ENCODE peak calls at places on chromosomes 13 and 19, in four cellular contexts. One of them, this sample, is unnamed.

GRCh38 chr13:31767175-31767900 is 28.0 kb downstream of the RXFP2 start:
- DNase-seq in HepG2: no peak
- DNase-seq in K562: no peak
- DNase-seq in H1: no peak
- DNase-seq in this sample: no peak

GRCh38 chr19:17601683-17602082 is 46.2 kb downstream of the COLGALT1 start:
- DNase-seq in K562: no peak
- DNase-seq in HepG2: no peak
- DNase-seq in H1: no peak
- DNase-seq in this sample: no peak

GRCh38 chr13:110113284-110113764 is 193.6 kb downstream of the COL4A1 start:
- DNase-seq in H1: no peak
- DNase-seq in HepG2: no peak
- DNase-seq in K562: no peak
- DNase-seq in this sample: no peak

GRCh38 chr13:72648513-72649065 is 78.8 kb downstream of the MZT1 start:
- DNase-seq in K562: no peak
- DNase-seq in H1: no peak
- DNase-seq in HepG2: no peak
- DNase-seq in this sample: peak

GRCh38 chr19:34481861-34482379 is 362 bp downstream of the WTIP start:
- DNase-seq in H1: no peak
- DNase-seq in K562: no peak
- DNase-seq in HepG2: no peak
- DNase-seq in this sample: no peak

GRCh38 chr19:38932425-38933179 is 1.9 kb downstream of the MRPS12 start:
- DNase-seq in H1: no peak
- DNase-seq in HepG2: peak
- DNase-seq in K562: no peak
- DNase-seq in this sample: peak

GRCh38 chr13:94968040-94968756 is 255.9 kb upstream of the SOX21 start:
- DNase-seq in HepG2: no peak
- DNase-seq in K562: no peak
- DNase-seq in H1: no peak
- DNase-seq in this sample: no peak

GRCh38 chr13:112657850-112658445 is 31.9 kb upstream of the ATP11A start:
- DNase-seq in K562: no peak
- DNase-seq in H1: no peak
- DNase-seq in HepG2: no peak
- DNase-seq in this sample: no peak

GRCh38 chr13:35818577-35819165 is 312.5 kb downstream of the DCLK1 start:
- DNase-seq in H1: no peak
- DNase-seq in HepG2: peak
- DNase-seq in K562: peak
- DNase-seq in this sample: peak

GRCh38 chr13:92044351-92044750 is 645.9 kb downstream of the GPC5 start:
- DNase-seq in K562: no peak
- DNase-seq in H1: no peak
- DNase-seq in HepG2: no peak
- DNase-seq in this sample: no peak

GRCh38 chr19:41367848-41368301 is 3.9 kb upstream of the B9D2 start:
- DNase-seq in K562: peak
- DNase-seq in HepG2: no peak
- DNase-seq in H1: no peak
- DNase-seq in this sample: no peak

GRCh38 chr19:5341448-5341820 is 822 bp upstream of the PTPRS start:
- DNase-seq in H1: no peak
- DNase-seq in K562: no peak
- DNase-seq in HepG2: no peak
- DNase-seq in this sample: no peak

GRCh38 chr13:43874512-43875092 is 4.9 kb downstream of the CCDC122 start:
- DNase-seq in HepG2: no peak
- DNase-seq in H1: no peak
- DNase-seq in K562: peak
- DNase-seq in this sample: no peak

GRCh38 chr19:18317998-18318800 is 4.7 kb downstream of the LSM4 start:
- DNase-seq in H1: no peak
- DNase-seq in K562: peak
- DNase-seq in HepG2: peak
- DNase-seq in this sample: no peak

GRCh38 chr13:40318366-40318765 is 348.1 kb downstream of the FOXO1 start:
- DNase-seq in HepG2: no peak
- DNase-seq in H1: no peak
- DNase-seq in K562: no peak
- DNase-seq in this sample: no peak

GRCh38 chr13:101474419-101474957 is 22.0 kb downstream of the ITGBL1 start:
- DNase-seq in HepG2: no peak
- DNase-seq in H1: no peak
- DNase-seq in K562: no peak
- DNase-seq in this sample: no peak

GRCh38 chr19:51511353-51511752 is 9.8 kb upstream of the SIGLEC12 start:
- DNase-seq in HepG2: peak
- DNase-seq in K562: peak
- DNase-seq in H1: peak
- DNase-seq in this sample: peak

GRCh38 chr13:38483623-38484022 is 134.0 kb downstream of the UFM1 start:
- DNase-seq in HepG2: no peak
- DNase-seq in H1: no peak
- DNase-seq in K562: no peak
- DNase-seq in this sample: no peak

GRCh38 chr19:1261863-1262686 is 7.1 kb upstream of the CIRBP start:
- DNase-seq in K562: no peak
- DNase-seq in H1: no peak
- DNase-seq in HepG2: peak
- DNase-seq in this sample: no peak

GRCh38 chr19:703651-704446 is 4.9 kb upstream of the PALM start:
- DNase-seq in HepG2: peak
- DNase-seq in H1: peak
- DNase-seq in K562: peak
- DNase-seq in this sample: peak

GRCh38 chr19:49455729-49456128 is 2.7 kb downstream of the ALDH16A1 start:
- DNase-seq in HepG2: no peak
- DNase-seq in H1: no peak
- DNase-seq in K562: no peak
- DNase-seq in this sample: no peak

GRCh38 chr19:7507884-7508283 is 8.0 kb upstream of the ZNF358 start:
- DNase-seq in HepG2: peak
- DNase-seq in K562: peak
- DNase-seq in H1: peak
- DNase-seq in this sample: peak

GRCh38 chr19:4304509-4305252 is at the start of gene FSD1:
- DNase-seq in H1: peak
- DNase-seq in K562: peak
- DNase-seq in HepG2: no peak
- DNase-seq in this sample: no peak

GRCh38 chr19:54180691-54181091 is 7.7 kb upstream of the TMC4 start:
- DNase-seq in K562: no peak
- DNase-seq in HepG2: no peak
- DNase-seq in H1: no peak
- DNase-seq in this sample: no peak

GRCh38 chr13:46640843-46641242 is 87.9 kb downstream of the LRCH1 start:
- DNase-seq in HepG2: no peak
- DNase-seq in K562: no peak
- DNase-seq in H1: no peak
- DNase-seq in this sample: no peak

GRCh38 chr13:113897161-113897560 is 33.3 kb upstream of the GAS6 start:
- DNase-seq in HepG2: peak
- DNase-seq in H1: no peak
- DNase-seq in K562: no peak
- DNase-seq in this sample: no peak

GRCh38 chr19:39407394-39407643 is 672 bp downstream of the ZFP36 start:
- DNase-seq in HepG2: no peak
- DNase-seq in H1: no peak
- DNase-seq in K562: no peak
- DNase-seq in this sample: no peak

GRCh38 chr13:63438951-63439350 is 2023.3 kb upstream of the PCDH20 start:
- DNase-seq in K562: no peak
- DNase-seq in HepG2: no peak
- DNase-seq in H1: no peak
- DNase-seq in this sample: no peak

DNA sequence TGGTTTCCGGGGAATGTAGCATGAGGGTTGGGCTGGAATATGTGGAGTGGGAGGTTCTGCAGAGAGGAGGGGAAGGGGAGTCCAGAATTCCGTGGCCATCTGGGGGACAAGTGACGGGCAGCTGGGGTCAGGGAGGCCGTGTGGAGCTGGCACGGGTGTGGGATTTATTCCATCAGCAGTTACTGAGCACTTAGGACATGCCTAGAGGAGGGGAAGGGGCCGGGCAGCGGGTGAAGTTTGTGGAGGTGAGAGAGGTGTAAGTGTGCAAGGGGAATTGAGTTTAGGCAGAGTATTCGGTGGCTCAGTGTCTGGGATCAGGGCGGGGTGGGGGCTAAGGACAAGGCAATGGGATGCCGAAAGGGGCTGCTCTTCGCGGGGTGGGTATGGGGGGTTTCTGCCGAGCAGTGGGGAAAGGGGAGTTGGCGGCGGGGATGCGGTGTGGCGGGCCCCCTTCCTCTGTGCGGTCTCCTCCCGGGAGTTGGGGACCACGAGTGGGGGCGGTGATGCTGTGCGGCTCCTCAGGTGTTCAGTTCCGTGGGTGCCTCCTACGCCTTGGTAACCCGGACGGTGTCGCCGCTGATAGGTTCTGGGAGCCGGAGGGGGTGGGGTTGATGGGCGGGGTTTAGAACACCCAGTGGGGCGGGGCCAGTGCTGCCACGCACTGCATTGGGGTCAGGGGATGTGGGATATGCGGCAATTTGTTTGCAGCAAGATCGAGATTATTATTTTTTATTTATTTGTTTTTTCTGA is 5.4 kb downstream of the CCDC61 start:
- DNase-seq in K562: peak
- DNase-seq in HepG2: no peak
- DNase-seq in H1: no peak
- DNase-seq in this sample: no peak
- TF ChIP-seq ATF3 in K562: no peak
- TF ChIP-seq ATF3 in HepG2: no peak
- TF ChIP-seq ATF3 in H1: no peak
- TF ChIP-seq ATF3 in this sample: no peak

GRCh38 chr19:6425732-6426686 is 1.4 kb upstream of the KHSRP start:
- DNase-seq in K562: no peak
- DNase-seq in HepG2: peak
- DNase-seq in H1: no peak
- DNase-seq in this sample: peak

GRCh38 chr19:6427131-6427530 is 2.5 kb upstream of the KHSRP start:
- DNase-seq in H1: no peak
- DNase-seq in K562: no peak
- DNase-seq in HepG2: no peak
- DNase-seq in this sample: no peak

GRCh38 chr19:6423499-6424189 is 967 bp downstream of the KHSRP start:
- DNase-seq in H1: no peak
- DNase-seq in K562: peak
- DNase-seq in HepG2: peak
- DNase-seq in this sample: no peak

GRCh38 chr19:6424190-6424938 is at the start of gene KHSRP:
- DNase-seq in HepG2: no peak
- DNase-seq in K562: peak
- DNase-seq in H1: no peak
- DNase-seq in this sample: no peak

GRCh38 chr19:6424939-6425731 is 524 bp upstream of the KHSRP start:
- DNase-seq in H1: peak
- DNase-seq in K562: peak
- DNase-seq in HepG2: peak
- DNase-seq in this sample: peak
- H3K4me3 ChIP-seq in H1: no peak
- H3K4me3 ChIP-seq in K562: peak
- H3K4me3 ChIP-seq in HepG2: peak
- H3K4me3 ChIP-seq in this sample: peak

GRCh38 chr19:16442386-16443276 is 29.1 kb downstream of the EPS15L1 start:
- DNase-seq in HepG2: no peak
- DNase-seq in H1: no peak
- DNase-seq in K562: no peak
- DNase-seq in this sample: no peak
- TF ChIP-seq ZNF274 in HepG2: no peak
- TF ChIP-seq ZNF274 in H1: no peak
- TF ChIP-seq ZNF274 in K562: no peak
- TF ChIP-seq ZNF274 in this sample: no peak

GRCh38 chr13:50527612-50528509 is 315.6 kb downstream of the DLEU7 start:
- DNase-seq in K562: no peak
- DNase-seq in HepG2: no peak
- DNase-seq in H1: no peak
- DNase-seq in this sample: no peak
- TF ChIP-seq ATF3 in K562: no peak
- TF ChIP-seq ATF3 in HepG2: no peak
- TF ChIP-seq ATF3 in H1: no peak
- TF ChIP-seq ATF3 in this sample: no peak